ENCODE peak calls at places on chromosomes 2 and 18, in five cellular contexts. D is AG10803, J is AG09309, S is fibroblast of lung, I is lung. X is an unnamed sample.

GRCh38 chr2:121173112-121173511 is 111.9 kb downstream of the TFCP2L1 start:
- DNase-seq in D (no peak), J (no peak), S (peak; percentile 32), I (no peak), X (no peak)

GRCh38 chr2:239214725-239215124 is 186.1 kb downstream of the HDAC4 start:
- DNase-seq in D (no peak), J (no peak), S (no peak), I (no peak), X (no peak)

GRCh38 chr2:156191547-156191946 is 141.0 kb downstream of the NR4A2 start:
- DNase-seq in D (no peak), J (no peak), S (peak; percentile 4), I (no peak), X (no peak)

GRCh38 chr2:69271831-69272257 is 115.2 kb downstream of the GFPT1 start:
- DNase-seq in D (peak; percentile 95), J (peak; percentile 67), S (peak; percentile 86), I (no peak), X (no peak)

GRCh38 chr2:94956797-94957391 is 68.6 kb upstream of the MAL start:
- DNase-seq in D (peak; percentile 23), J (no peak), S (peak; percentile 9), I (no peak), X (peak; percentile 3)

GRCh38 chr2:230870544-230871360 is 6.0 kb downstream of the ITM2C start:
- DNase-seq in D (no peak), J (no peak), S (peak; percentile 17), I (no peak), X (no peak)

GRCh38 chr2:38765149-38765548 is 12.9 kb upstream of the GEMIN6 start:
- DNase-seq in D (peak; percentile 77), J (peak; percentile 45), S (peak; percentile 93), I (no peak), X (peak; percentile 72)

GRCh38 chr2:134401789-134402188 is 147.9 kb downstream of the MGAT5 start:
- DNase-seq in D (peak; percentile 53), J (no peak), S (no peak), I (no peak), X (peak; percentile 20)

GRCh38 chr2:168456526-168457176 is 579 bp downstream of the CERS6 start:
- DNase-seq in D (no peak), J (no peak), S (peak; percentile 47), I (peak; percentile 32), X (no peak)

GRCh38 chr2:149204686-149205085 is 125.7 kb upstream of the LYPD6 start:
- DNase-seq in D (no peak), J (no peak), S (peak; percentile 19), I (no peak), X (no peak)

GRCh38 chr2:237096201-237096600 is 10.5 kb downstream of the COPS8 start:
- DNase-seq in D (no peak), J (no peak), S (no peak), I (no peak), X (no peak)

GRCh38 chr2:191593622-191594416 is 84.1 kb upstream of the NABP1 start:
- DNase-seq in D (peak; percentile 82), J (peak; percentile 54), S (peak; percentile 64), I (no peak), X (peak; percentile 60)

GRCh38 chr2:190891370-190891769 is 10.7 kb downstream of the GLS start:
- DNase-seq in D (no peak), J (no peak), S (no peak), I (no peak), X (no peak)

GRCh38 chr2:84486436-84487115 is 27.5 kb upstream of the SUCLG1 start:
- DNase-seq in D (peak; percentile 77), J (no peak), S (peak; percentile 58), I (peak; percentile 73), X (no peak)

GRCh38 chr2:203685081-203685621 is 21.3 kb upstream of the CD28 start:
- DNase-seq in D (peak; percentile 99), J (peak; percentile 84), S (peak; percentile 100), I (no peak), X (peak; percentile 88)

GRCh38 chr2:112644155-112644932 is 1.4 kb upstream of the SLC20A1 start:
- DNase-seq in D (peak; percentile 20), J (no peak), S (peak; percentile 64), I (no peak), X (no peak)

GRCh38 chr18:55337908-55338521 is 250.0 kb downstream of the TCF4 start:
- DNase-seq in D (peak; percentile 31), J (no peak), S (peak; percentile 47), I (peak; percentile 29), X (no peak)

GRCh38 chr18:55340998-55341397 is 247.0 kb downstream of the TCF4 start:
- DNase-seq in D (no peak), J (no peak), S (no peak), I (no peak), X (no peak)

GRCh38 chr18:55339990-55340389 is 248.0 kb downstream of the TCF4 start:
- DNase-seq in D (no peak), J (no peak), S (no peak), I (no peak), X (no peak)

GRCh38 chr18:55337153-55337552 is 250.8 kb downstream of the TCF4 start:
- DNase-seq in D (no peak), J (no peak), S (no peak), I (no peak), X (no peak)

GRCh38 chr18:55338955-55339662 is 248.9 kb downstream of the TCF4 start:
- DNase-seq in D (peak; percentile 55), J (no peak), S (peak; percentile 52), I (no peak), X (no peak)
- TF ChIP-seq CTCF in D (peak; percentile 54), J (peak; percentile 24), S (peak; percentile 27), I (no peak), X (peak; percentile 61)

GRCh38 chr2:151654891-151655290 is 79.4 kb downstream of the NEB start:
- DNase-seq in D (no peak), J (no peak), S (no peak), I (no peak), X (no peak)

GRCh38 chr2:151651274-151651673 is 83.0 kb downstream of the NEB start:
- DNase-seq in D (no peak), J (no peak), S (no peak), I (no peak), X (no peak)

GRCh38 chr2:151657667-151658076 is 76.6 kb downstream of the NEB start:
- DNase-seq in D (no peak), J (no peak), S (peak; percentile 48), I (no peak), X (no peak)

GRCh38 chr2:151655663-151656398 is 78.4 kb downstream of the NEB start:
- DNase-seq in D (no peak), J (no peak), S (no peak), I (no peak), X (no peak)

GRCh38 chr2:151654085-151654484 is 80.2 kb downstream of the NEB start:
- DNase-seq in D (no peak), J (no peak), S (no peak), I (no peak), X (no peak)
- TF ChIP-seq CTCF in D (no peak), J (no peak), S (no peak), I (no peak), X (no peak)

GRCh38 chr18:39835303-39836030 is 2119.6 kb upstream of the PIK3C3 start:
- DNase-seq in D (no peak), J (no peak), S (peak; percentile 31), I (no peak), X (peak; percentile 38)
- TF ChIP-seq CTCF in D (peak; percentile 5), J (no peak), S (no peak), I (no peak), X (peak; percentile 40)

DNA sequence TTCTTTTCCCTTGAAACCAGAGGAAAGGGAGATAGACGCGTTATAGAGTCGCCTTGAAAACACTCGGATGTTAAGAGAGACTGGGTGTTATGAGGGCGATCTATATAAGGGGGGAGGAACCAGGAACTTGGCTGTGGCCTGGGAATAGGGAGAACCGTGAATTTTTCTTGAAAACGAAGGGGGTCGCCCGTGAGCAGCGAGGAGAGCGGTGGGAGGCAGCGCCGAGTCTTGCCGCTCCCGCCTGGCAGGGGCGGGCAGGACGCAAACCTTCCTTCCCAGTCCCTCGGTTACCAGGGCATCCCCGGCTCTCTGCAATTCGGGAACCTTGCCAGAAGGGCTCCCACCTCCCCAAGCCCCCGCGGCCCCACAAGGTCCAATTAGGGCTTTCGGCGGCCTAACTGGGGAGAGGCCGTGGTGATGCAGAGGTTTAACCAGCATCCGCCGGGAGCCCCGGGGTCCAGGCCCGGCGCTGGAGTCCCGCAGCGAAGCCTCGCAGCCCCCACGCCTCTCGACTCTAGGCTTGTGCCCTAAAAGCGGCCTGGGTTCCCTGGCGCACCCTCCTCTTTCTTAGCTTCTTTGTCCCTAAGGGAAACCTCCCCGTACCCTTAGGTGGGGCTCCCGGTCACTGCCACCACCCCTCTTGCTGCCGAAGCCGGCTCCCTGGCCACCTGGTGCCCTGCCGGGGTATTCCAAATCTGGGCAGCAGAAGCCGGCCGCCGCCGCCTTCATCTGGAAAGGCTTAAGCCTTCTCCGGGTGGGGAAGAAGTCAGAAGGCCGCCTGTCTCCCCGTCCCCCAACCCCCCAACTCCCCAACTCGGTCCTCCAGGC is 708 bp upstream of the FHOD3 start:
- DNase-seq in D (peak; percentile 87), J (peak; percentile 50), S (peak; percentile 86), I (peak; percentile 36), X (peak; percentile 82)
- TF ChIP-seq CTCF in D (peak; percentile 62), J (peak; percentile 70), S (peak; percentile 25), I (no peak), X (peak; percentile 75)

DNA sequence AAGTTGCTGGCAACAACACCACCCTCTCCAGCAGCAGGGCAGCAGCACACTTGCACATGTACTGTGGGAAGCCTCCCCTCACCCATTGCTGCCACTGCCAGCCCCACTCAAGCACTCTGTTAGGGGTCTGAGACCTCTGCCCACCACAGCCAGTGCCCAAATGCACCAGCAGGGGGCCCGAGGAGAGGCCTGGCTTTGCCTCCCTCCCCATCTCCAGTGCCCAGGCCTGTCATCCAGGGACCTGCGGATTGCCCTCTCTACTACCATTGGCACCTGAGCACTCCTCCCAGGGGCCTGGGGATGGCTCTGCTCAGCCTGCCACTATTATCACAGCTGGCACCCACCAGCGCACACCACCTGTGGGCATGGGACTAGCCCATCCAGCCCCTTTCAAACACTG is 175.7 kb downstream of the PMAIP1 start:
- DNase-seq in D (no peak), J (no peak), S (no peak), I (no peak), X (no peak)
- TF ChIP-seq CTCF in D (no peak), J (no peak), S (no peak), I (no peak), X (peak; percentile 38)

GRCh38 chr2:10883066-10883465 is 28.7 kb upstream of the KCNF1 start:
- DNase-seq in D (no peak), J (no peak), S (no peak), I (no peak), X (no peak)
- TF ChIP-seq CTCF in D (no peak), J (no peak), S (no peak), I (no peak), X (no peak)

GRCh38 chr18:26181343-26181826 is 44.9 kb upstream of the TAF4B start:
- DNase-seq in D (no peak), J (no peak), S (no peak), I (no peak), X (no peak)

GRCh38 chr18:26190506-26190905 is 35.7 kb upstream of the TAF4B start:
- DNase-seq in D (no peak), J (no peak), S (no peak), I (no peak), X (no peak)

DNA sequence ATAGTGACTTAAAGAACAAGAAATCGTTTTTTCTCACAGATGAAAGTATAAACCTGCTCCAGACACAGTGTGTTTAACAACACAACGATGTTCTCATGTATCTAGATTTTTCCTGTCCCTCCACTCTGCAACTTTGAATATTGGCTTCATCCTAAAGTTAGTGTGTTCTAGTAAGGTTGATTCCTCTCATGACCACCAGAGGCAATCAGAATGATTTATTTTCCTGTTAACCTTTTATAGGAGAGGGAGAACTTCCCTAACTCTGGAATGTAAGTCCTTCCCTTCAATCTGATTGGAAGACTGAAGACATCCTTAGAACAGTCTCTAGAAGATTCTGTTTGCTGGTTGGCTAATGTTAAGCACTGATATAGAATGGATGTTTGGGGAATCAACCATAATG is 41.0 kb upstream of the TAF4B start:
- DNase-seq in D (no peak), J (no peak), S (no peak), I (no peak), X (no peak)
- TF ChIP-seq CTCF in D (no peak), J (no peak), S (no peak), I (no peak), X (peak; percentile 54)